ENCODE peak calls at places on chromosome 7, in four cellular contexts. N is PC-3, X is GM23248, G is psoas muscle. L is an unnamed sample.
A peak's percentile ranks its signal among the peaks of the same experiment; 100 is the strongest.

GRCh38 chr7:134184767-134185166 is 57.6 kb downstream of the LRGUK start:
- DNase-seq in N (no peak), X (no peak), G (no peak), L (no peak)

GRCh38 chr7:115558186-115558585 is 472.4 kb downstream of the TFEC start:
- DNase-seq in N (peak; percentile 85), X (peak; percentile 73), G (no peak), L (no peak)

GRCh38 chr7:138610671-138611170 is 90.4 kb downstream of the SVOPL start:
- DNase-seq in N (no peak), X (no peak), G (no peak), L (no peak)

GRCh38 chr7:93374345-93374940 is 142.3 kb downstream of the VPS50 start:
- DNase-seq in N (peak; percentile 59), X (peak; percentile 61), G (no peak), L (no peak)

GRCh38 chr7:47720141-47720906 is 138.4 kb upstream of the TNS3 start:
- DNase-seq in N (no peak), X (peak; percentile 82), G (peak; percentile 79), L (no peak)

GRCh38 chr7:101094376-101094775 is 9.1 kb downstream of the TRIM56 start:
- DNase-seq in N (no peak), X (no peak), G (no peak), L (no peak)

GRCh38 chr7:69018200-69018599 is 580.1 kb upstream of the AUTS2 start:
- DNase-seq in N (no peak), X (no peak), G (no peak), L (no peak)

GRCh38 chr7:141701489-141702046 is 398 bp downstream of the DENND11 start:
- DNase-seq in N (peak; percentile 40), X (peak; percentile 66), G (peak; percentile 65), L (peak; percentile 54)

GRCh38 chr7:36775061-36775631 is 50.9 kb upstream of the AOAH start:
- DNase-seq in N (no peak), X (no peak), G (no peak), L (no peak)

GRCh38 chr7:47803029-47803428 is 145.2 kb downstream of the PKD1L1 start:
- DNase-seq in N (no peak), X (no peak), G (no peak), L (no peak)

GRCh38 chr7:5532520-5533335 is 109.1 kb upstream of the TNRC18 start:
- DNase-seq in N (no peak), X (peak; percentile 42), G (peak; percentile 75), L (peak; percentile 67)

GRCh38 chr7:50333266-50333665 is 28.8 kb downstream of the IKZF1 start:
- DNase-seq in N (no peak), X (no peak), G (no peak), L (no peak)

GRCh38 chr7:26664735-26665420 is 199.5 kb downstream of the SKAP2 start:
- DNase-seq in N (peak; percentile 36), X (peak; percentile 50), G (no peak), L (no peak)
- H3K27me3 ChIP-seq in N (no peaks in the 10 kb centered on the region), X (no peaks in the 10 kb centered on the region), G (peaks cover 5% of the 10 kb centered on the region), L (no peaks in the 10 kb centered on the region)

DNA sequence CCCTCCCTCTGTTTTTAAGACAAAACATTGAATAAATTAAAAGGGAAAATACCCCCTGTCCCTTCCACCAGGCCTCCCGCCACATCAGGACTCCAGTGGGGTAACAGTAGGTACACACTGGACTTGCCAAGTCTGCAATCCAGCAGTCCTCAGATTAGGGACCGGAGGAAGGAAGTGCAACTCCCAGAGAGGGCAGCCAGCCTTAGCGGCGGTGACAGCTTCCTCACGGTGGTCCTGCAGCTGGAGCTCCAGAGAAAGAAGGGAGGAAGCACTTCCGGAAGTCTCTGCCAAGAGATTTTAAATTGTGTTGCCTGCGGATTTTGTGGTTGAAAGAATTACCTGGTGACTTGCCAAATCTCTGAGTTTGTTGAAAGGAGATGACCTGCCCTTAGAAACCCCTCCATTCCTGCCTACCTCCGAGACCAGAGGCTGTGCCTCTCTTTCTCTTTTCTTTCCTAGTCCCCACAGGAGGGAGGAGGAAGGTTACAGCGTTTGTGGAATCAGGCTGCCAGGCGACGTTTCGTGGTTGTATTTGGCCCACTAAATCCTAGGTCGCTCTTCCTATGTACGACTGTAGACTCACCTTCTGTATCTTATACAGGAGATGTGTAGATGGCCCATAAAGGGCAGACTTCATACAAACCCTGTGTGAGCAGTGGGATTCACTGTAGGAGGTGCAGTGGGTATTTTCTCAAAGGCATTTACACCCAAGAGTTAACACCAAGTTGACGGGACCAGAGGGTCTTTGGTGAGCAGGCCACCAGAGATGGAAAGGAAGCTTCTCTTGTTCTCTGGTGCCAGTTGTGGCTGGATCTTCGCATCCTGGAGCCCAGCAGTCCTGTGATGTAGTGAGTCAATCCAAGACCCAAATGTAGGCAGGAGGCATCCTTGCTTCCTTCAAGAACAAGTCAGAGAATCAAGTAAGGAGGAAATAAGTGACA is 77.9 kb downstream of the INSIG1 start:
- DNase-seq in N (peak; percentile 15), X (no peak), G (no peak), L (no peak)
- H3K27me3 ChIP-seq in N (peaks cover 60% of the 10 kb centered on the region), X (peaks cover 96% of the 10 kb centered on the region), G (peaks cover 4% of the 10 kb centered on the region), L (peaks cover 93% of the 10 kb centered on the region)

GRCh38 chr7:158246960-158247673 is 340.5 kb downstream of the PTPRN2 start:
- DNase-seq in N (no peak), X (no peak), G (peak; percentile 40), L (no peak)
- H3K27me3 ChIP-seq in N (no peaks in the 10 kb centered on the region), X (no peaks in the 10 kb centered on the region), G (no peaks in the 10 kb centered on the region), L (no peaks in the 10 kb centered on the region)

DNA sequence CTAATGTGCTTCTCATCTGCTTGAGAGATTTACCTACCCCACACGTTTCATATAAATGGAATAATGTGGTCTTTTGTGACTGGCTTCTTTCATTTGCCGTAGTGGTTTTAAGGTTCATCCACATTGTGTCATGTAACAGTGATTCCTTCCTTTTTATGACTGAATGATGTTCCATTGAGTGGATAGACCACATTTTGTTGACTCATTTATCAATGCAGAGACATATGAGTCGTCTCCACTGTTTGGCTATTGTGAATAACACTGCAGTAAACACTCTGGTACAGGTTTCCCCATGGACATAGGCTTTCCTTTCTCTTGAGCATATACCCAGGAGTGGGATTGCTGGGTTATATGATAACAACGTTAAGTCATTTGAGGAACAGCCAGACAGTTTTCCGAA is 2.0 kb upstream of the AOC1 start:
- DNase-seq in N (no peak), X (no peak), G (no peak), L (no peak)
- H3K27me3 ChIP-seq in N (peaks cover 91% of the 10 kb centered on the region), X (peaks cover 8% of the 10 kb centered on the region), G (no peaks in the 10 kb centered on the region), L (peaks cover 7% of the 10 kb centered on the region)

DNA sequence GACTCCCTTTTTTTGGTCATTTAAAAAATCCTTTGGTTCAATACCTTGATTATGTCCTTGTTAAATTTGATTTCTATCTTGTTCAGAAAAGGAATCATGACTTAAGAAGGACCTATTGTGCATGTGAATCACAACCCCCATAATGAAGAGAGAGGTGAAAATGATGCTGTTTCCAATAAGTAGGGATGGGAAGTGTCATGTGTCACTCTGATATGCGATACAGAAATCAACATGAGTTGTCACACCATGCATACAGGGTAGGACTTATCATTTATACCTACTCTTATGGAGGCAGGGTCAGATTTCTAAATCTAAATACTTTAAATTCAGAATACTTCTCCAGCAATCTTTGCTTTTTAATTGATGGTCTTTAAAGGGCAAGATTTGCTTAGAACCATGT is 19.4 kb upstream of the DLX6 start:
- DNase-seq in N (no peak), X (no peak), G (no peak), L (no peak)
- H3K27me3 ChIP-seq in N (peaks cover 4% of the 10 kb centered on the region), X (peaks cover 47% of the 10 kb centered on the region), G (peaks cover 26% of the 10 kb centered on the region), L (peaks cover 49% of the 10 kb centered on the region)

DNA sequence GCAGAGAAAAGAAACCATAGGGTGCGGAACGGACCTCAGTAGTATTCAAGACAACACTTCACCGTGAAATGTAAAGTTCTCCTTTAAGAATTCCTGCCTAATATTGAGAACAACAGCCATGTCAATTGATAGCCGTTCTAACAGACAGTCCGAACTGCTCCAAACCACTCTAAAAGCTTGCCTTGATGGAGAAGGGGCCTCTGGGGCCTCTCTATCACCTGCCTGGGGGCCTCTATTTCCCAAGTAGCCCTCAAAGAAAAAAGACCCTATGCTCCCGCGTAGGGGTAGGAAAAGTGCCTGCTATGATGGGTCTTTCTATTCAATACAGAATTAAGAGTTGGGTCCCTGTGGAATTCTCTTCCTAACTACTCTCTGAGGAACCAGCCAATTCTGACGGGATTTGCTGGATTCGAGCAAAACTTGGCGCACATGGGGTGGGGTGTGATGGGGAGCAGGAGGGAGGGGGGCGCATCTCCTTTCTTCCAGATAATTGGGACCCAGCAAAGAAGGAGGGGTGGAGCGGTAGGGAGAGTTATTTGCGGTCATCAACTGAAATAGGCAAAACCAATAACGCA is 8.3 kb upstream of the DLX6 start:
- DNase-seq in N (no peak), X (no peak), G (no peak), L (no peak)
- H3K27me3 ChIP-seq in N (peaks cover 28% of the 10 kb centered on the region), X (peaks cover 96% of the 10 kb centered on the region), G (peaks cover 10% of the 10 kb centered on the region), L (peaks cover 99% of the 10 kb centered on the region)

GRCh38 chr7:25859412-25859704 is 292.6 kb upstream of the NFE2L3 start:
- DNase-seq in N (no peak), X (no peak), G (no peak), L (no peak)
- H3K27me3 ChIP-seq in N (peaks cover 16% of the 10 kb centered on the region), X (peaks cover 14% of the 10 kb centered on the region), G (peaks cover 6% of the 10 kb centered on the region), L (peaks cover 100% of the 10 kb centered on the region)

DNA sequence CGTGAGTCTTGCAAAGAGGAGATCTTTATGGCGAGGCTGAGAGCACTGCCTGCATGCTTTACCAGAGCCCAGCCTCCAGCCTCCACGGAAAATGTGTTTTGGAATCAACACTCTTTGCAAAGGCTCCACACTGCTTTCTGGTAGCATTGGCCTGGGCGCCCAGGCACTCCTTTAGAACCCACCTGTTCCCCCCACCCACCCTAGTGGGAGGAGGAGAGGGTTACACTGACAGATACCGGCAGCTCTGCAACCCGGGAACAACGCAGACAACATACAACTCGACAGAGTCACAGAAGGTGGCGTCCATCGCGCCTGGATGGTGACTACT is 5.5 kb upstream of the MNX1 start:
- DNase-seq in N (no peak), X (no peak), G (no peak), L (no peak)
- H3K27me3 ChIP-seq in N (peaks cover 56% of the 10 kb centered on the region), X (peaks cover 100% of the 10 kb centered on the region), G (no peaks in the 10 kb centered on the region), L (peaks cover 98% of the 10 kb centered on the region)

L was measured in CD4-positive, alpha-beta T cell.